ENCODE peak calls at places on chromosome 12, in nine cellular contexts. J is AG08396; X is stimulated activated CD8-positive, alpha-beta memory T cell treated with anti-CD3 and anti-CD28 coated beads, Interleukin-4, amount 100 ng/mL, for 24 hours; T is A549; M is iris pigment epithelial cell; O is GM12865; I is activated naive CD4-positive, alpha-beta T cell; S is left ventricle myocardium superior; E is hepatic stellate cell. D is an unnamed sample.

GRCh38 chr12:57852620-57853509 is 6.3 kb upstream of the CTDSP2 start:
- DNase-seq in J (no peak), X (no peak), T (no peak), M (no peak), O (no peak), I (no peak), S (peak), E (no peak), D (no peak)

GRCh38 chr12:38392584-38393144 is 76.1 kb downstream of the ALG10B start:
- DNase-seq in J (no peak), X (no peak), T (no peak), M (peak), O (peak), I (no peak), S (no peak), E (no peak), D (no peak)

GRCh38 chr12:75818863-75819262 is 212.7 kb downstream of the PHLDA1 start:
- DNase-seq in J (no peak), X (no peak), T (no peak), M (peak), O (no peak), I (no peak), S (no peak), E (peak), D (no peak)

GRCh38 chr12:114355389-114356088 is 50.4 kb downstream of the TBX5 start:
- DNase-seq in J (no peak), X (no peak), T (no peak), M (no peak), O (peak), I (no peak), S (peak), E (no peak), D (no peak)

GRCh38 chr12:70835948-70836347 is 84.6 kb downstream of the PTPRR start:
- DNase-seq in J (no peak), X (no peak), T (no peak), M (no peak), O (no peak), I (no peak), S (no peak), E (no peak), D (no peak)

GRCh38 chr12:84789184-84789583 is 123.4 kb downstream of the SLC6A15 start:
- DNase-seq in J (no peak), X (no peak), T (no peak), M (peak), O (no peak), I (no peak), S (no peak), E (no peak), D (no peak)

GRCh38 chr12:95380997-95381786 is 92.8 kb upstream of the METAP2 start:
- DNase-seq in J (peak), X (no peak), T (no peak), M (peak), O (no peak), I (no peak), S (no peak), E (no peak), D (no peak)

GRCh38 chr12:51262758-51263177 is 7.4 kb downstream of the SMAGP start:
- DNase-seq in J (no peak), X (no peak), T (peak), M (peak), O (peak), I (no peak), S (no peak), E (no peak), D (peak)

GRCh38 chr12:9796346-9796745 is 30.9 kb upstream of the KLRF1 start:
- DNase-seq in J (no peak), X (no peak), T (no peak), M (no peak), O (no peak), I (no peak), S (no peak), E (no peak), D (no peak)

GRCh38 chr12:95989504-95990123 is 6.5 kb downstream of the HAL start:
- DNase-seq in J (no peak), X (no peak), T (no peak), M (no peak), O (no peak), I (no peak), S (no peak), E (no peak), D (no peak)

GRCh38 chr12:15605886-15606590 is 183.2 kb downstream of the EPS8 start:
- DNase-seq in J (no peak), X (no peak), T (no peak), M (no peak), O (no peak), I (no peak), S (no peak), E (no peak), D (no peak)